ENCODE peak calls at places on chromosome 10, in ten cellular contexts. One of them, this sample, is unnamed.

GRCh38 chr10:114987995-114988394 is 50.0 kb downstream of the TRUB1 start:
- DNase-seq in activated effector memory CD4-positive, alpha-beta T cell treated with Interleukin-2 at 50 U/mL for 16 hours: no peak
- DNase-seq in occipital lobe: no peak
- DNase-seq in left lobe of liver: no peak
- DNase-seq in fibroblast of lung: peak; percentile 93
- DNase-seq in choroid plexus epithelial cell: peak; percentile 87
- DNase-seq in mucosa of descending colon: no peak
- DNase-seq in A549: no peak
- DNase-seq in PC-3: peak; percentile 12
- DNase-seq in effector memory CD4-positive, alpha-beta T cell: no peak
- DNase-seq in this sample: no peak

GRCh38 chr10:46298346-46299266 is 11.8 kb downstream of the ANTXRL start:
- DNase-seq in fibroblast of lung: no peak
- DNase-seq in choroid plexus epithelial cell: no peak
- DNase-seq in occipital lobe: no peak
- DNase-seq in PC-3: no peak
- DNase-seq in effector memory CD4-positive, alpha-beta T cell: no peak
- DNase-seq in mucosa of descending colon: no peak
- DNase-seq in activated effector memory CD4-positive, alpha-beta T cell treated with Interleukin-2 at 50 U/mL for 16 hours: no peak
- DNase-seq in A549: no peak
- DNase-seq in left lobe of liver: peak; percentile 41
- DNase-seq in this sample: peak; percentile 44

GRCh38 chr10:133275683-133276092 is 980 bp downstream of the ADAM8 start:
- DNase-seq in occipital lobe: no peak
- DNase-seq in mucosa of descending colon: no peak
- DNase-seq in left lobe of liver: no peak
- DNase-seq in choroid plexus epithelial cell: no peak
- DNase-seq in PC-3: peak; percentile 41
- DNase-seq in effector memory CD4-positive, alpha-beta T cell: peak; percentile 19
- DNase-seq in fibroblast of lung: no peak
- DNase-seq in A549: no peak
- DNase-seq in activated effector memory CD4-positive, alpha-beta T cell treated with Interleukin-2 at 50 U/mL for 16 hours: peak; percentile 37
- DNase-seq in this sample: no peak

GRCh38 chr10:117892681-117893220 is 154.0 kb downstream of the RAB11FIP2 start:
- DNase-seq in mucosa of descending colon: no peak
- DNase-seq in left lobe of liver: no peak
- DNase-seq in A549: no peak
- DNase-seq in PC-3: no peak
- DNase-seq in choroid plexus epithelial cell: no peak
- DNase-seq in activated effector memory CD4-positive, alpha-beta T cell treated with Interleukin-2 at 50 U/mL for 16 hours: no peak
- DNase-seq in fibroblast of lung: no peak
- DNase-seq in occipital lobe: no peak
- DNase-seq in effector memory CD4-positive, alpha-beta T cell: no peak
- DNase-seq in this sample: no peak

GRCh38 chr10:14397069-14397468 is 66.3 kb upstream of the FRMD4A start:
- DNase-seq in A549: no peak
- DNase-seq in activated effector memory CD4-positive, alpha-beta T cell treated with Interleukin-2 at 50 U/mL for 16 hours: no peak
- DNase-seq in effector memory CD4-positive, alpha-beta T cell: no peak
- DNase-seq in left lobe of liver: no peak
- DNase-seq in fibroblast of lung: peak; percentile 100
- DNase-seq in PC-3: peak; percentile 45
- DNase-seq in occipital lobe: peak; percentile 49
- DNase-seq in choroid plexus epithelial cell: peak; percentile 97
- DNase-seq in mucosa of descending colon: peak; percentile 5
- DNase-seq in this sample: peak; percentile 97

GRCh38 chr10:5892007-5892406 is 2.0 kb downstream of the FBH1 start:
- DNase-seq in fibroblast of lung: peak; percentile 54
- DNase-seq in choroid plexus epithelial cell: no peak
- DNase-seq in occipital lobe: no peak
- DNase-seq in effector memory CD4-positive, alpha-beta T cell: no peak
- DNase-seq in A549: no peak
- DNase-seq in activated effector memory CD4-positive, alpha-beta T cell treated with Interleukin-2 at 50 U/mL for 16 hours: no peak
- DNase-seq in mucosa of descending colon: no peak
- DNase-seq in left lobe of liver: no peak
- DNase-seq in PC-3: no peak
- DNase-seq in this sample: no peak

GRCh38 chr10:16732376-16732775 is 84.8 kb downstream of the RSU1 start:
- DNase-seq in PC-3: peak; percentile 1
- DNase-seq in activated effector memory CD4-positive, alpha-beta T cell treated with Interleukin-2 at 50 U/mL for 16 hours: no peak
- DNase-seq in occipital lobe: no peak
- DNase-seq in fibroblast of lung: peak; percentile 30
- DNase-seq in effector memory CD4-positive, alpha-beta T cell: no peak
- DNase-seq in A549: no peak
- DNase-seq in left lobe of liver: no peak
- DNase-seq in choroid plexus epithelial cell: peak; percentile 26
- DNase-seq in mucosa of descending colon: no peak
- DNase-seq in this sample: no peak

GRCh38 chr10:45997994-45998763 is 25.9 kb downstream of the TIMM23 start:
- DNase-seq in A549: no peak
- DNase-seq in effector memory CD4-positive, alpha-beta T cell: no peak
- DNase-seq in fibroblast of lung: no peak
- DNase-seq in activated effector memory CD4-positive, alpha-beta T cell treated with Interleukin-2 at 50 U/mL for 16 hours: no peak
- DNase-seq in occipital lobe: no peak
- DNase-seq in choroid plexus epithelial cell: no peak
- DNase-seq in PC-3: no peak
- DNase-seq in left lobe of liver: no peak
- DNase-seq in mucosa of descending colon: no peak
- DNase-seq in this sample: no peak

GRCh38 chr10:44811072-44811471 is 100.1 kb upstream of the TMEM72 start:
- DNase-seq in effector memory CD4-positive, alpha-beta T cell: no peak
- DNase-seq in choroid plexus epithelial cell: peak; percentile 44
- DNase-seq in activated effector memory CD4-positive, alpha-beta T cell treated with Interleukin-2 at 50 U/mL for 16 hours: no peak
- DNase-seq in A549: no peak
- DNase-seq in PC-3: no peak
- DNase-seq in fibroblast of lung: peak; percentile 46
- DNase-seq in mucosa of descending colon: no peak
- DNase-seq in left lobe of liver: no peak
- DNase-seq in occipital lobe: no peak
- DNase-seq in this sample: no peak

GRCh38 chr10:133276435-133277201 is at the start of gene ADAM8:
- DNase-seq in occipital lobe: no peak
- DNase-seq in left lobe of liver: no peak
- DNase-seq in A549: no peak
- DNase-seq in effector memory CD4-positive, alpha-beta T cell: peak; percentile 57
- DNase-seq in PC-3: peak; percentile 61
- DNase-seq in mucosa of descending colon: peak; percentile 55
- DNase-seq in activated effector memory CD4-positive, alpha-beta T cell treated with Interleukin-2 at 50 U/mL for 16 hours: peak; percentile 53
- DNase-seq in choroid plexus epithelial cell: no peak
- DNase-seq in fibroblast of lung: no peak
- DNase-seq in this sample: no peak

GRCh38 chr10:131094406-131095108 is 217.0 kb downstream of the TCERG1L start:
- DNase-seq in fibroblast of lung: no peak
- DNase-seq in left lobe of liver: no peak
- DNase-seq in effector memory CD4-positive, alpha-beta T cell: no peak
- DNase-seq in activated effector memory CD4-positive, alpha-beta T cell treated with Interleukin-2 at 50 U/mL for 16 hours: no peak
- DNase-seq in occipital lobe: no peak
- DNase-seq in choroid plexus epithelial cell: peak; percentile 33
- DNase-seq in PC-3: peak; percentile 3
- DNase-seq in A549: peak; percentile 11
- DNase-seq in mucosa of descending colon: peak; percentile 4
- DNase-seq in this sample: no peak

GRCh38 chr10:102287538-102287937 is 42.2 kb downstream of the GBF1 start:
- DNase-seq in occipital lobe: no peak
- DNase-seq in fibroblast of lung: no peak
- DNase-seq in activated effector memory CD4-positive, alpha-beta T cell treated with Interleukin-2 at 50 U/mL for 16 hours: no peak
- DNase-seq in effector memory CD4-positive, alpha-beta T cell: no peak
- DNase-seq in PC-3: no peak
- DNase-seq in left lobe of liver: no peak
- DNase-seq in mucosa of descending colon: no peak
- DNase-seq in A549: no peak
- DNase-seq in choroid plexus epithelial cell: no peak
- DNase-seq in this sample: no peak